ENCODE peak calls at places on chromosomes 1 and 21, in five cellular contexts. H, A, C, T and E are unnamed samples.

GRCh38 chr1:116508984-116509980 is 61.5 kb downstream of the CD58 start:
- DNase-seq in H (no peak), A (no peak), C (peak), T (peak), E (no peak)

GRCh38 chr1:1788646-1789431 is 10.6 kb upstream of the NADK start:
- DNase-seq in C (no peak), T (peak), H (no peak), A (no peak), E (no peak)

GRCh38 chr1:37448185-37448584 is 26.2 kb upstream of the ZC3H12A start:
- DNase-seq in A (no peak), T (no peak), C (no peak), H (no peak), E (no peak)

GRCh38 chr1:75438355-75438754 is 172.6 kb downstream of the SLC44A5 start:
- DNase-seq in C (no peak), A (no peak), T (no peak), H (no peak), E (no peak)

GRCh38 chr1:44318097-44319088 is 36.7 kb downstream of the ERI3 start:
- DNase-seq in H (no peak), A (peak), T (peak), C (no peak), E (no peak)

GRCh38 chr21:23026878-23027277 is 2028.7 kb downstream of the NCAM2 start:
- DNase-seq in H (no peak), T (no peak), A (no peak), C (no peak), E (no peak)

GRCh38 chr1:97364086-97364485 is 556.7 kb downstream of the DPYD start:
- DNase-seq in C (peak), T (peak), H (no peak), A (no peak), E (no peak)

GRCh38 chr1:188476606-188477005 is 1647.9 kb downstream of the PLA2G4A start:
- DNase-seq in T (no peak), H (no peak), A (no peak), C (no peak), E (no peak)

GRCh38 chr1:173297798-173298391 is 90.8 kb upstream of the TNFSF4 start:
- DNase-seq in C (no peak), H (no peak), A (no peak), T (no peak), E (no peak)

GRCh38 chr1:52579415-52579814 is 22.8 kb upstream of the GPX7 start:
- DNase-seq in C (no peak), H (no peak), A (no peak), T (peak), E (no peak)

GRCh38 chr21:44265734-44266270 is 4.1 kb upstream of the DNMT3L start:
- DNase-seq in H (no peak), C (no peak), A (no peak), T (no peak), E (no peak)

GRCh38 chr1:97925161-97925560 is 4.3 kb upstream of the DPYD start:
- DNase-seq in H (no peak), C (no peak), A (no peak), T (no peak), E (no peak)

GRCh38 chr21:34630536-34631143 is 15.7 kb upstream of the RCAN1 start:
- DNase-seq in C (peak), H (no peak), A (peak), T (peak), E (no peak)

GRCh38 chr21:31132574-31133242 is 94.4 kb upstream of the KRTAP19-8 start:
- DNase-seq in T (peak), H (no peak), A (peak), C (no peak), E (no peak)

GRCh38 chr1:158180741-158181576 is at the start of gene CD1D:
- DNase-seq in C (no peak), H (no peak), T (peak), A (no peak), E (no peak)

DNA sequence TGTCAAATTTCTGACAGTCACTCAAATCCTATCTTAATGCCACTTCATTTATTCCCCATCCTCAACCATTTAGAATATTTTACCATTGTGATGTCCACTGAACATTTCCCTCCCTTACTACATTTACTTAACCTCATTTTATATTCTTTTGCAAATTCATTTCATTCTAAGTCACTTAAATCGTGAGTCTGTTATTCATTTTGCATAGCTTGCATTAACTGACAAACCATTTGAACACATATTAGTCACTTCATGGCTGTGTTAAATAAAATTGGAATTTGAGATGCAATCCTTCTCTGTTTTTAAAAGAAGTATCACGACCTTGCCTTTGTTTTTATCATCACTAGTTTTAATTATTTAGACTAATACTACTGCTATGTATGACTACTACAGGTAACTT is 199.4 kb upstream of the COL11A1 start:
- DNase-seq in C (no peak), A (no peak), H (no peak), T (no peak), E (no peak)
- TF ChIP-seq CTCF in C (no peak), A (no peak), H (no peak), T (no peak), E (no peak)

GRCh38 chr1:182035097-182035770 is 26.3 kb downstream of the ZNF648 start:
- DNase-seq in C (no peak), H (no peak), A (no peak), T (no peak), E (no peak)
- TF ChIP-seq CTCF in C (peak), H (no peak), A (no peak), T (no peak), E (no peak)

GRCh38 chr1:60596791-60597748 is 485.3 kb upstream of the NFIA start:
- DNase-seq in C (no peak), T (peak), H (no peak), A (no peak), E (no peak)
- TF ChIP-seq CTCF in C (no peak), T (peak), H (no peak), A (no peak), E (no peak)

DNA sequence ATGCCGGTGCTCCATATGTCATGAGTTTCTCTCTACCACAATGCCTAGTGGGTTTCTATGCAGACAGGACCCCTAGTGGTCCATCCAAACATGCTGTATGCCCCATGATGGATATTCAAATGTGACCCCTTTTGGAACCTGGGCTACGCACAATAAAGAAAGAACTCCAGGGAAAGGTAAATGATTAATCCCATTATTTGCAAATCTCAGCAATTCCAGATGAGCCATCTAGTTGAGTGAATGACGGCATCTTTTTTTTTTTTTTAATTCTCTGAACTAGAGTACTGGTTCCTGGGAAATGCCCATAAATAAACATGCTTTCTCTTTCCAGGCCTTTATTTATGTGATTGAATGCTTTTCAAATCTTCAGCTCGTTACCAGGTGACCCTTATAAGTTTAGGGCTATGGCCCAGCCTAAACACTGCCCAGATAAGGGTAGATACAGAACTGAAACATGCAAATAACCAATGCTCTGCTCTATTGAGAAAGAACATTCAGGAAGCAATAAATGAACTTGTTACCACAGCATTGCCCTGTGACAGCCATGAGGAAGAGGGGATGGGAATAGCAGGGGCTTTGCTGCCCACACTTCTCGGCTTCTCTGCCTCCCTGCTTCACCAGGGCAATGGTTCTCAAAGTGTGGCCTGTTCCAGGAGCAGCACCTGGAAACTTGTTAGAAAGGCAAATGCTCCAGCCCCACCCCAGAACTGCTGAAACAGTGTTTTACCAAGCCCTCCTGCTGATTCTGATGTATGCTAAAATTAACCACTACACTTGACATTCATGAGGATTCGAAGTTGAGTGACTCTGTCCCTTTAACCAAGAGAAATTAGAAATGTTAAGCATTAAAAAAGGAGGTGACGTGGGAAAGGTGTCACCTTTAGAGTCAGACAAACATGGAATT is 151.6 kb downstream of the SEC16B start:
- DNase-seq in C (no peak), T (no peak), H (no peak), A (no peak), E (no peak)
- TF ChIP-seq CTCF in C (no peak), T (no peak), H (no peak), A (no peak), E (no peak)

DNA sequence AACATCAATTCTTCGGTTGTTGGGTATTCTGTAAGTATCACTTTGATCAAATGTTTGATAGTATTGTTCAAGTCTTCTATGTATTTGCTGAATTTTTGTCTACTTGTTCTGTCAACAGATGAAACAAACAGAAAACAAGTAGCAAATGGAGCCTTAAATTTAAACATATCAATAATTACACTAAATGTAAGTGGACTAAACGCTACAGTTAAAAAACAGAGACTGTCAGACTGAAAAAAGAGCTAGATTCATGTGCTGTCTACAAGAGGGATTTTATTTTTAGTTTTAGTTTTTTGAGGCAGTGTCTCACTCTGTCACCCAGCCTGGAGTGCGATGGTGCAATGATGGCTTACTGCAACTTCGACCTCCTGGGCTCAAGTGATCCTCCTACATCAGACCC is 10.7 kb upstream of the RAD54L start:
- DNase-seq in C (no peak), T (no peak), H (no peak), A (no peak), E (no peak)
- TF ChIP-seq CTCF in C (no peak), T (no peak), H (no peak), A (no peak), E (no peak)

GRCh38 chr1:36161656-36162531 is 5.9 kb downstream of the MAP7D1 start:
- DNase-seq in C (no peak), T (no peak), A (peak), H (peak), E (no peak)

GRCh38 chr1:36162680-36163079 is 6.7 kb downstream of the MAP7D1 start:
- DNase-seq in H (no peak), C (no peak), T (no peak), A (no peak), E (no peak)

GRCh38 chr1:36160388-36160948 is 4.5 kb downstream of the MAP7D1 start:
- DNase-seq in C (no peak), T (no peak), H (no peak), A (no peak), E (no peak)

GRCh38 chr1:36159614-36160387 is 3.8 kb downstream of the MAP7D1 start:
- DNase-seq in T (no peak), H (no peak), A (no peak), C (no peak), E (no peak)

GRCh38 chr1:36160949-36161485 is 5.1 kb downstream of the MAP7D1 start:
- DNase-seq in C (no peak), T (peak), H (no peak), A (peak), E (no peak)
- TF ChIP-seq CTCF in C (peak), T (peak), H (no peak), A (no peak), E (no peak)